ENCODE peak calls at places on chromosomes 2 and 18, in nine cellular contexts. W, M, G, T, C, O, A, L and X are unnamed samples.

GRCh38 chr2:138094031-138094430 is 129.8 kb downstream of the HNMT start:
- DNase-seq in W (no peak), M (no peak), G (no peak), T (no peak), C (no peak), O (no peak), A (no peak), L (no peak), X (no peak)

GRCh38 chr2:219505585-219505984 is 6.9 kb downstream of the GMPPA start:
- DNase-seq in W (no peak), M (no peak), G (no peak), T (no peak), C (no peak), O (no peak), A (no peak), L (no peak), X (no peak)

GRCh38 chr2:157898591-157898996 is 22.5 kb upstream of the ACVR1 start:
- DNase-seq in W (peak), M (peak), G (no peak), T (no peak), C (no peak), O (peak), A (no peak), L (peak), X (peak)

GRCh38 chr2:86787701-86788100 is 3.0 kb downstream of the CD8A start:
- DNase-seq in W (no peak), M (peak), G (peak), T (no peak), C (no peak), O (no peak), A (no peak), L (peak), X (no peak)

GRCh38 chr2:84865181-84865783 is 15.6 kb downstream of the TRABD2A start:
- DNase-seq in W (no peak), M (peak), G (no peak), T (no peak), C (peak), O (peak), A (no peak), L (peak), X (no peak)

GRCh38 chr2:238731961-238732360 is 115.9 kb upstream of the TWIST2 start:
- DNase-seq in W (no peak), M (peak), G (no peak), T (no peak), C (no peak), O (no peak), A (no peak), L (peak), X (no peak)

GRCh38 chr2:30422437-30422805 is 24.6 kb upstream of the LCLAT1 start:
- DNase-seq in W (no peak), M (peak), G (no peak), T (no peak), C (no peak), O (peak), A (no peak), L (peak), X (no peak)

GRCh38 chr2:79993144-79993543 is 311.4 kb downstream of the LRRTM1 start:
- DNase-seq in W (no peak), M (no peak), G (no peak), T (no peak), C (no peak), O (no peak), A (no peak), L (peak), X (no peak)

GRCh38 chr2:51013060-51013746 is 18.7 kb downstream of the NRXN1 start:
- DNase-seq in W (peak), M (no peak), G (peak), T (no peak), C (peak), O (peak), A (no peak), L (no peak), X (peak)

GRCh38 chr2:152174574-152174973 is 989 bp downstream of the STAM2 start:
- DNase-seq in W (no peak), M (no peak), G (no peak), T (no peak), C (no peak), O (no peak), A (no peak), L (no peak), X (no peak)

GRCh38 chr2:22377251-22377650 is 1007.7 kb upstream of the KLHL29 start:
- DNase-seq in W (no peak), M (no peak), G (no peak), T (no peak), C (no peak), O (no peak), A (no peak), L (no peak), X (peak)

GRCh38 chr2:72127401-72128058 is 20.1 kb downstream of the CYP26B1 start:
- DNase-seq in W (no peak), M (no peak), G (no peak), T (no peak), C (no peak), O (no peak), A (peak), L (no peak), X (peak)

GRCh38 chr18:24964213-24964612 is 387.8 kb downstream of the ZNF521 start:
- DNase-seq in W (no peak), M (no peak), G (peak), T (no peak), C (no peak), O (peak), A (no peak), L (peak), X (no peak)

GRCh38 chr2:207219716-207220414 is 54.1 kb upstream of the KLF7 start:
- DNase-seq in W (peak), M (peak), G (no peak), T (no peak), C (no peak), O (peak), A (no peak), L (no peak), X (no peak)

GRCh38 chr2:127185093-127185492 is 35.0 kb downstream of the CYP27C1 start:
- DNase-seq in W (no peak), M (no peak), G (no peak), T (no peak), C (no peak), O (no peak), A (no peak), L (no peak), X (no peak)

GRCh38 chr2:109332880-109333279 is 203.9 kb downstream of the SH3RF3 start:
- DNase-seq in W (no peak), M (no peak), G (no peak), T (no peak), C (no peak), O (no peak), A (no peak), L (no peak), X (no peak)

GRCh38 chr2:172762554-172762953 is 26.9 kb downstream of the RAPGEF4 start:
- DNase-seq in W (no peak), M (no peak), G (no peak), T (no peak), C (no peak), O (no peak), A (no peak), L (no peak), X (no peak)

GRCh38 chr2:36371963-36372391 is 16.4 kb downstream of the CRIM1 start:
- DNase-seq in W (peak), M (peak), G (no peak), T (no peak), C (no peak), O (peak), A (no peak), L (no peak), X (peak)

GRCh38 chr2:159243521-159243920 is 43.0 kb downstream of the WDSUB1 start:
- DNase-seq in W (no peak), M (no peak), G (no peak), T (no peak), C (no peak), O (peak), A (no peak), L (no peak), X (no peak)

GRCh38 chr2:39227628-39228412 is 15.9 kb downstream of the CDKL4 start:
- DNase-seq in W (peak), M (peak), G (peak), T (peak), C (peak), O (peak), A (peak), L (peak), X (peak)

GRCh38 chr2:111028720-111029119 is 92.0 kb upstream of the BCL2L11 start:
- DNase-seq in W (no peak), M (peak), G (no peak), T (no peak), C (no peak), O (peak), A (no peak), L (peak), X (no peak)

GRCh38 chr2:177080746-177081145 is 131.8 kb upstream of the HNRNPA3 start:
- DNase-seq in W (no peak), M (no peak), G (no peak), T (no peak), C (no peak), O (no peak), A (no peak), L (no peak), X (peak)